ENCODE peak calls at places on chromosomes 3 and 15, in seven cellular contexts. I is adrenal gland, T is uterus, L is prostate gland, C is gastrocnemius medialis, H is suprapubic skin, M is stomach. J is an unnamed sample.

GRCh38 chr15:50164458-50164857 is 17.5 kb upstream of the SLC27A2 start:
- DNase-seq in H (no peak), T (no peak), I (no peak), C (no peak), M (no peak), L (no peak), J (no peak)

GRCh38 chr15:64774556-64775523 is 549 bp downstream of the RBPMS2 start:
- DNase-seq in I (peak), H (no peak), T (peak), M (peak), L (no peak), C (no peak), J (no peak)

GRCh38 chr3:139514741-139515140 is 24.8 kb downstream of the RBP1 start:
- DNase-seq in M (no peak), H (no peak), T (no peak), I (no peak), L (no peak), C (no peak), J (no peak)

GRCh38 chr15:58425185-58425584 is 6.6 kb upstream of the LIPC start:
- DNase-seq in I (no peak), H (no peak), T (no peak), L (peak), C (no peak), M (no peak), J (peak)

GRCh38 chr3:161925749-161926360 is 429.2 kb downstream of the OTOL1 start:
- DNase-seq in T (no peak), I (no peak), H (no peak), M (no peak), C (no peak), L (no peak), J (no peak)

GRCh38 chr3:41681479-41681878 is 280.4 kb downstream of the ULK4 start:
- DNase-seq in C (no peak), T (no peak), I (no peak), H (no peak), L (no peak), M (no peak), J (no peak)

GRCh38 chr3:15458212-15458780 is 30.9 kb downstream of the EAF1 start:
- DNase-seq in I (no peak), C (no peak), H (no peak), T (no peak), L (no peak), M (no peak), J (no peak)

GRCh38 chr15:64791401-64791800 is 16.0 kb upstream of the RBPMS2 start:
- DNase-seq in T (no peak), L (no peak), C (no peak), H (no peak), I (no peak), M (no peak), J (no peak)

GRCh38 chr3:77780621-77781020 is 740.7 kb downstream of the ROBO2 start:
- DNase-seq in T (no peak), H (no peak), C (no peak), M (no peak), I (no peak), L (no peak), J (no peak)

GRCh38 chr15:96293446-96293845 is 37.1 kb upstream of the NR2F2 start:
- DNase-seq in I (no peak), L (no peak), M (no peak), H (no peak), T (no peak), C (no peak), J (no peak)

GRCh38 chr3:133158686-133159085 is 120.5 kb downstream of the TMEM108 start:
- DNase-seq in M (no peak), H (no peak), I (no peak), T (no peak), C (no peak), L (no peak), J (no peak)

GRCh38 chr3:195893121-195893449 is 15.3 kb downstream of the TNK2 start:
- DNase-seq in T (peak), L (no peak), M (no peak), H (no peak), I (no peak), C (no peak), J (no peak)

GRCh38 chr3:158106773-158107461 is 697 bp upstream of the SHOX2 start:
- DNase-seq in L (no peak), I (no peak), M (no peak), H (peak), T (peak), C (no peak), J (no peak)

GRCh38 chr3:160134964-160135363 is 90.3 kb upstream of the C3orf80 start:
- DNase-seq in C (no peak), I (no peak), M (no peak), H (no peak), L (no peak), T (no peak), J (no peak)

GRCh38 chr3:175246234-175246633 is 387.1 kb downstream of the NAALADL2 start:
- DNase-seq in M (no peak), C (no peak), L (no peak), T (no peak), I (no peak), H (no peak), J (no peak)

GRCh38 chr3:159451482-159451881 is 537.2 kb upstream of the IL12A start:
- DNase-seq in H (no peak), T (no peak), C (no peak), I (no peak), L (no peak), M (no peak), J (no peak)

GRCh38 chr3:98903099-98903498 is 1.6 kb upstream of the DCBLD2 start:
- DNase-seq in L (no peak), I (no peak), C (no peak), T (no peak), M (no peak), H (no peak), J (no peak)

GRCh38 chr3:36957862-36958686 is 13.2 kb upstream of the TRANK1 start:
- DNase-seq in T (no peak), C (no peak), H (no peak), M (no peak), L (no peak), I (no peak), J (no peak)

GRCh38 chr15:25847066-25847465 is 16.1 kb downstream of the ATP10A start:
- DNase-seq in T (no peak), I (no peak), M (no peak), H (no peak), C (no peak), L (no peak), J (no peak)

GRCh38 chr3:111338059-111338698 is 203.8 kb upstream of the CD96 start:
- DNase-seq in L (peak), C (no peak), T (no peak), M (peak), I (peak), H (no peak), J (no peak)

DNA sequence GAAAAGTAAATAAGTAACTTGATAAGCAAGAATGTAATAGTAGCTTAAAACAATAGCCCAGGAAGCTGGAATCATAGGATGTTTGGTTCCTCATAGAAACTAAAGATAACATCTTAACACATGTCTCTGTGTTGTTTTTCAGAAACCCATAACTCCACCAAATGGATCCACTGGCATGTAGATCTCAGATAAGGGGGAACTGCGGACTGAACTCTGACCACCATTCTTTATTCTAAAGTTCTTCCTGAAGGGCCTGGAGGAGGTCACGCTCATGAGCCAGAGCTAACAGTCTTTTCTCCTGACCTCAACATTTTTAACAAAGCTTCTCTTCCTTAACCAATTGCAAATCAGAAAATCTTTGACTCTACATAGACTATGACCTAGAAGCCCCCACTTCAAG is 101.9 kb downstream of the SOX14 start:
- DNase-seq in L (no peak), I (no peak), T (no peak), H (no peak), C (no peak), M (no peak), J (no peak)
- H3K27ac ChIP-seq in L (no peak), I (no peak), T (no peak), H (no peak), C (no peak), M (no peak), J (no peak)

DNA sequence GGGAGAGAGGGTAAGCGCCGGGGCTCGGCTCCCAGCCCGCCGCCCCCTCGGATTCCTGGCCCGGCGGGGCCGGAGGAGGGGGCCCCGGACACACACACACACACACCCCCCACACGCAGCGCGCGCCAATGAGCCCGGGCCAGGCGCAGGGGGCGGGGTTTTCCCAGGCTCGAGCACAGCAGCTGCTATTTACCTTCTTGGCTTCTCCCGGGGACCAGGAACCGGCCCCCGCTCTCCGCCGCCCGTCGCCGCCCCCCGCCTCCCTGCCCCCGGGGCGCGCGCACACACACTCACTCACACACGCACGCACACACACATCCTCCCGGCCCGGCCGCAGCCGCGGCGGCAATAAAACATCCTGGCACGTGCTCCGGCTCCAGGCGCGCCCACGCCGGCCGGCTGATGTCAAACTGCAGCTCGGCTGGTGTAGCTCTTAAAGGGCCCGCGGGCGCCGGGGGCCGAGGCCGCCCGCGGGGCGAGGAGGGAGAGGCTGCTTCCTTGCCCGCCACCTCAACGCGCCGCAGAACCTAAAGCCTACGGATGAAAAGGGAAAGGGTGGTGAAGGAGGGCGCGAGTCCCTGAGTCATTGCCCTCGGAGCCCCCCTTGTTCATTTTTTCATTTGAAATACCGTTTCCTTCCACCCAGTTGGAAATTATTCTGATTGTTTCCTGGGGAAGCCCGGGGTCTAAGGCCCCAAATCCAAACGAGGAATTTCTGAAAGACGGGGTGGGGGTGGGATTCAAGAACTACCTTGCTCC is 1.0 kb upstream of the HES1 start:
- DNase-seq in C (peak), H (peak), T (peak), L (peak), I (peak), M (peak), J (peak)
- TF ChIP-seq POLR2A in C (peak), H (peak), T (no peak), L (peak), I (peak), M (peak), J (peak)

GRCh38 chr3:187104956-187105355 is 34.3 kb downstream of the RPL39L start:
- DNase-seq in H (no peak), T (no peak), L (no peak), I (no peak), M (no peak), C (no peak), J (no peak)
- H3K27ac ChIP-seq in H (no peak), T (no peak), L (no peak), I (no peak), M (no peak), C (no peak), J (no peak)

GRCh38 chr3:49165771-49166751 is at the start of gene CCDC71:
- DNase-seq in L (peak), C (no peak), I (peak), M (peak), T (peak), H (peak), J (no peak)
- TF ChIP-seq POLR2A in L (peak), C (peak), I (no peak), M (no peak), T (peak), H (peak), J (no peak)

GRCh38 chr15:55897560-55898336 is 95.7 kb downstream of the NEDD4 start:
- DNase-seq in I (peak), H (no peak), C (peak), T (peak), M (peak), L (peak), J (no peak)
- H3K27ac ChIP-seq in I (peak), H (peak), C (peak), T (peak), M (peak), L (no peak), J (peak)

DNA sequence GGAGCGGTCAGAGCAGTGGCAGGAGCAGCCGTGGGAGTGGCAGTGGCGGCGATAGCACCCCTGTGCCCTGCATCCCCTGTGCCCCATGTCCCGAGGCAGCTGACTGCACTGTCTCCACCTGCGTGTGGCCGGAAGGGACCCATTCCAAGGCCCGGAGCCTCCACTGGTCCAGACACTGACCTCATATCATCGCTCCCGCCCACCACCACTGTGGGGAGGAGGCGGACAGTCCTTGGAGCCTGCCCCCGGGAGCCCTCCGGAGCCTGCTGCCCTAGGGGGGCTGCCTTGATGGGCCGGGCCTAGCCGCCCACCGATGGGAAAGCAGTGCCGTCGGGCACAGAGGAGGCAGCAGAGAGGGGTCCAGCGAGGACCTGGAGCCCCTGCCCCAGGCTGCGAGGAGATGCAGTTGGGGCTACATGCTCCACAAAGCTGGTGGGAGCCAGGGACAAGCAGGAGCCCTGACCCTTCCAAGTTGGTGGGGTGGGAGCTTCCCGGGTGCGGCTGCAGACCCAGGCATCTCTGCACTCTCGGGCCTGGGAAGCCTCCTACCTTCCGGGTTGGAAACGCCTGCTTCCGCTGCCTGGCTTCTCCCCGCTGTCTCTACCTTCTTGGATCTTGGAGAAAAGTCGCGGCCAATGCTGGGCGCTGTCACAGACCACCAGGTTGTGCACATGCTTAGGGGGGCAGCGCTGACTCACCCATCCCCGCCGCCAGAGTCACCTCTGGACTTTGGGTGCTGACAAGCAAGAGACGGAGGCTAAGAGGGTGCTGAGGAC is 283.2 kb upstream of the ROBO1 start:
- DNase-seq in M (no peak), H (peak), I (no peak), C (no peak), L (no peak), T (no peak), J (no peak)
- TF ChIP-seq POLR2A in M (no peak), H (no peak), I (no peak), C (no peak), L (no peak), T (no peak), J (no peak)

DNA sequence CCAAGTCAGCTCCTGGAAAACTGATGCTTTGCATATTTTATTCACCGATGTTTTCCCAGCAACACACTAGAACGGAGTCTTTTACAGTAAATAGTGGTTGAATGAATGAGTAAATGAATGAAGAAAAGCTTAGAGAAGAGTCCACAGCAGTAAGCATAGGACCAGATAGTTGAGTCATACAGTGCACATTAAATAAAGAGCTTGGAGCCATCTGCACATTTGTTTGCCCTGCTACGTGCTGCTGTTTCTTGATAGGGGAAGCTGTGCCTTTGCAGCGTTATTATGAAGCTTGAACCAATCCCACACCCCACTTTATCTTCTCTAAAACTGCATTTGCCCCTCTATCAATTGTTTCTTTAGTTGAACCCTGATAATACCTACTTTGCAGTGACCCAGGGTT is 1.2 kb downstream of the FAM98B start:
- DNase-seq in I (no peak), T (no peak), C (no peak), H (no peak), L (no peak), M (no peak), J (no peak)
- H3K27ac ChIP-seq in I (no peak), T (peak), C (peak), H (no peak), L (peak), M (peak), J (peak)

GRCh38 chr3:122564155-122564912 is at the start of the genes DTX3L and PARP9:
- DNase-seq in I (peak), L (peak), T (peak), C (peak), M (peak), H (peak), J (no peak)
- TF ChIP-seq POLR2A in I (peak), L (peak), T (peak), C (peak), M (no peak), H (no peak), J (peak)